ENCODE peak calls at places on chromosomes 7 and 10, in nine cellular contexts. One of them, this sample, is unnamed.

GRCh38 chr7:55086413-55087201 is 67.8 kb downstream of the EGFR start:
- DNase-seq in tibial nerve: no peak
- DNase-seq in GM06990: peak
- DNase-seq in HCT116: peak
- DNase-seq in HEK293T: no peak
- DNase-seq in hepatocyte: peak
- DNase-seq in omental fat pad: no peak
- DNase-seq in HL-60: no peak
- DNase-seq in AG04449: peak
- DNase-seq in this sample: no peak

GRCh38 chr7:78441737-78442136 is 643.2 kb downstream of the PHTF2 start:
- DNase-seq in tibial nerve: no peak
- DNase-seq in GM06990: no peak
- DNase-seq in HCT116: no peak
- DNase-seq in HEK293T: no peak
- DNase-seq in hepatocyte: no peak
- DNase-seq in omental fat pad: no peak
- DNase-seq in HL-60: no peak
- DNase-seq in AG04449: no peak
- DNase-seq in this sample: peak

GRCh38 chr7:151755131-151755787 is 121.7 kb downstream of the PRKAG2 start:
- DNase-seq in tibial nerve: peak
- DNase-seq in GM06990: no peak
- DNase-seq in HCT116: no peak
- DNase-seq in HEK293T: no peak
- DNase-seq in hepatocyte: no peak
- DNase-seq in omental fat pad: no peak
- DNase-seq in HL-60: no peak
- DNase-seq in AG04449: no peak
- DNase-seq in this sample: no peak

GRCh38 chr7:150968698-150969482 is 9.2 kb downstream of the KCNH2 start:
- DNase-seq in tibial nerve: no peak
- DNase-seq in GM06990: no peak
- DNase-seq in HCT116: no peak
- DNase-seq in HEK293T: no peak
- DNase-seq in hepatocyte: no peak
- DNase-seq in omental fat pad: no peak
- DNase-seq in HL-60: no peak
- DNase-seq in AG04449: no peak
- DNase-seq in this sample: no peak

GRCh38 chr7:64945776-64946175 is 42.7 kb downstream of the ZNF273 start:
- DNase-seq in tibial nerve: no peak
- DNase-seq in GM06990: no peak
- DNase-seq in HCT116: no peak
- DNase-seq in HEK293T: no peak
- DNase-seq in hepatocyte: no peak
- DNase-seq in omental fat pad: no peak
- DNase-seq in HL-60: no peak
- DNase-seq in AG04449: no peak
- DNase-seq in this sample: no peak

GRCh38 chr10:69278446-69278963 is at the start of gene HK1:
- DNase-seq in tibial nerve: no peak
- DNase-seq in GM06990: no peak
- DNase-seq in HCT116: no peak
- DNase-seq in HEK293T: no peak
- DNase-seq in hepatocyte: no peak
- DNase-seq in omental fat pad: no peak
- DNase-seq in HL-60: no peak
- DNase-seq in AG04449: peak
- DNase-seq in this sample: no peak

GRCh38 chr10:124526621-124527267 is 65.1 kb downstream of the LHPP start:
- DNase-seq in tibial nerve: no peak
- DNase-seq in GM06990: no peak
- DNase-seq in HCT116: no peak
- DNase-seq in HEK293T: no peak
- DNase-seq in hepatocyte: no peak
- DNase-seq in omental fat pad: no peak
- DNase-seq in HL-60: no peak
- DNase-seq in AG04449: no peak
- DNase-seq in this sample: no peak

GRCh38 chr7:151131622-151132293 is 35.7 kb downstream of the GBX1 start:
- DNase-seq in tibial nerve: no peak
- DNase-seq in GM06990: no peak
- DNase-seq in HCT116: no peak
- DNase-seq in HEK293T: no peak
- DNase-seq in hepatocyte: no peak
- DNase-seq in omental fat pad: no peak
- DNase-seq in HL-60: no peak
- DNase-seq in AG04449: no peak
- DNase-seq in this sample: no peak

GRCh38 chr7:142308918-142309317 is 51.1 kb upstream of the PRSS58 start:
- DNase-seq in tibial nerve: no peak
- DNase-seq in GM06990: no peak
- DNase-seq in HCT116: no peak
- DNase-seq in HEK293T: no peak
- DNase-seq in hepatocyte: no peak
- DNase-seq in omental fat pad: no peak
- DNase-seq in HL-60: no peak
- DNase-seq in AG04449: no peak
- DNase-seq in this sample: no peak

GRCh38 chr10:30463944-30464451 is 30.0 kb downstream of the MAP3K8 start:
- DNase-seq in tibial nerve: no peak
- DNase-seq in GM06990: no peak
- DNase-seq in HCT116: peak
- DNase-seq in HEK293T: no peak
- DNase-seq in hepatocyte: no peak
- DNase-seq in omental fat pad: no peak
- DNase-seq in HL-60: no peak
- DNase-seq in AG04449: no peak
- DNase-seq in this sample: no peak

GRCh38 chr10:108836362-108836761 is 1086.9 kb downstream of the XPNPEP1 start:
- DNase-seq in tibial nerve: no peak
- DNase-seq in GM06990: no peak
- DNase-seq in HCT116: no peak
- DNase-seq in HEK293T: no peak
- DNase-seq in hepatocyte: no peak
- DNase-seq in omental fat pad: no peak
- DNase-seq in HL-60: no peak
- DNase-seq in AG04449: no peak
- DNase-seq in this sample: no peak

GRCh38 chr7:28405662-28406061 is 6.7 kb upstream of the CREB5 start:
- DNase-seq in tibial nerve: peak
- DNase-seq in GM06990: no peak
- DNase-seq in HCT116: no peak
- DNase-seq in HEK293T: no peak
- DNase-seq in hepatocyte: peak
- DNase-seq in omental fat pad: peak
- DNase-seq in HL-60: no peak
- DNase-seq in AG04449: peak
- DNase-seq in this sample: no peak

GRCh38 chr7:116399808-116400207 is 99.7 kb upstream of the CAV2 start:
- DNase-seq in tibial nerve: no peak
- DNase-seq in GM06990: no peak
- DNase-seq in HCT116: no peak
- DNase-seq in HEK293T: no peak
- DNase-seq in hepatocyte: peak
- DNase-seq in omental fat pad: no peak
- DNase-seq in HL-60: no peak
- DNase-seq in AG04449: peak
- DNase-seq in this sample: no peak

GRCh38 chr10:122638106-122638505 is 61.5 kb downstream of the C10orf120 start:
- DNase-seq in tibial nerve: no peak
- DNase-seq in GM06990: no peak
- DNase-seq in HCT116: no peak
- DNase-seq in HEK293T: no peak
- DNase-seq in hepatocyte: no peak
- DNase-seq in omental fat pad: no peak
- DNase-seq in HL-60: no peak
- DNase-seq in AG04449: no peak
- DNase-seq in this sample: no peak

GRCh38 chr7:27199820-27200760 is at the start of gene HOXA13:
- DNase-seq in tibial nerve: no peak
- DNase-seq in GM06990: no peak
- DNase-seq in HCT116: peak
- DNase-seq in HEK293T: peak
- DNase-seq in hepatocyte: peak
- DNase-seq in omental fat pad: no peak
- DNase-seq in HL-60: no peak
- DNase-seq in AG04449: no peak
- DNase-seq in this sample: peak

GRCh38 chr10:101644002-101644401 is 51.0 kb downstream of the FBXW4 start:
- DNase-seq in tibial nerve: no peak
- DNase-seq in GM06990: no peak
- DNase-seq in HCT116: no peak
- DNase-seq in HEK293T: no peak
- DNase-seq in hepatocyte: no peak
- DNase-seq in omental fat pad: no peak
- DNase-seq in HL-60: no peak
- DNase-seq in AG04449: no peak
- DNase-seq in this sample: no peak

GRCh38 chr7:131745645-131746248 is 189.3 kb upstream of the PODXL start:
- DNase-seq in tibial nerve: no peak
- DNase-seq in GM06990: no peak
- DNase-seq in HCT116: no peak
- DNase-seq in HEK293T: peak
- DNase-seq in hepatocyte: peak
- DNase-seq in omental fat pad: no peak
- DNase-seq in HL-60: no peak
- DNase-seq in AG04449: no peak
- DNase-seq in this sample: no peak

GRCh38 chr10:116716381-116716780 is 26.0 kb downstream of the HSPA12A start:
- DNase-seq in tibial nerve: no peak
- DNase-seq in GM06990: no peak
- DNase-seq in HCT116: no peak
- DNase-seq in HEK293T: no peak
- DNase-seq in hepatocyte: no peak
- DNase-seq in omental fat pad: no peak
- DNase-seq in HL-60: no peak
- DNase-seq in AG04449: no peak
- DNase-seq in this sample: no peak